ENCODE peak calls at places on chromosomes 5 and 9, in six cellular contexts. A is ovary, I is tibial nerve, Y is stomach, G is upper lobe of left lung, U is esophagus muscularis mucosa. H is an unnamed sample. For H3K4me1, the result is how much of the 10 kb centered on the place peaks cover.

GRCh38 chr5:80754900-80755299 is 100.1 kb upstream of the DHFR start:
- DNase-seq in A (no peak), I (peak), Y (no peak), G (no peak), U (no peak), H (no peak)

GRCh38 chr5:38468202-38468656 is 88.2 kb downstream of the LIFR start:
- DNase-seq in A (peak), I (peak), Y (no peak), G (no peak), U (peak), H (peak)

GRCh38 chr5:113367586-113367985 is 67.2 kb downstream of the TSSK1B start:
- DNase-seq in A (no peak), I (no peak), Y (no peak), G (no peak), U (no peak), H (no peak)

GRCh38 chr5:27814211-27814610 is 775.8 kb upstream of the CDH9 start:
- DNase-seq in A (no peak), I (no peak), Y (no peak), G (no peak), U (no peak), H (no peak)

GRCh38 chr5:76958976-76959767 is 6.3 kb downstream of the CRHBP start:
- DNase-seq in A (no peak), I (no peak), Y (no peak), G (no peak), U (no peak), H (no peak)

GRCh38 chr9:16106211-16106610 is 553.4 kb downstream of the CCDC171 start:
- DNase-seq in A (no peak), I (no peak), Y (no peak), G (no peak), U (peak), H (no peak)

GRCh38 chr9:126507318-126508109 is 106.2 kb upstream of the LMX1B start:
- DNase-seq in A (no peak), I (no peak), Y (no peak), G (no peak), U (no peak), H (peak)

GRCh38 chr9:38251036-38251335 is 141.5 kb upstream of the ALDH1B1 start:
- DNase-seq in A (no peak), I (no peak), Y (no peak), G (no peak), U (peak), H (no peak)

GRCh38 chr5:172459396-172460165 is 5.3 kb upstream of the SH3PXD2B start:
- DNase-seq in A (no peak), I (no peak), Y (no peak), G (no peak), U (no peak), H (no peak)

GRCh38 chr5:162593881-162594280 is 526.3 kb downstream of the GABRG2 start:
- DNase-seq in A (no peak), I (no peak), Y (no peak), G (no peak), U (no peak), H (no peak)

GRCh38 chr9:105359899-105360298 is 87.9 kb upstream of the FSD1L start:
- DNase-seq in A (no peak), I (no peak), Y (no peak), G (no peak), U (no peak), H (no peak)

GRCh38 chr5:124979174-124979573 is 232.7 kb upstream of the ZNF608 start:
- DNase-seq in A (no peak), I (no peak), Y (no peak), G (no peak), U (no peak), H (no peak)

GRCh38 chr5:127001621-127002296 is 28.6 kb downstream of the MARCHF3 start:
- DNase-seq in A (no peak), I (no peak), Y (no peak), G (no peak), U (no peak), H (no peak)

GRCh38 chr5:172059661-172060100 is 53.2 kb upstream of the FBXW11 start:
- DNase-seq in A (no peak), I (no peak), Y (no peak), G (no peak), U (no peak), H (no peak)

GRCh38 chr5:115961413-115962238 is 649 bp upstream of the LVRN start:
- DNase-seq in A (no peak), I (no peak), Y (no peak), G (peak), U (peak), H (no peak)

GRCh38 chr9:104872959-104873850 is 54.8 kb downstream of the ABCA1 start:
- DNase-seq in A (peak), I (peak), Y (no peak), G (no peak), U (peak), H (peak)

GRCh38 chr5:140966293-140967225 is at the start of gene PCDHAC2:
- DNase-seq in A (peak), I (no peak), Y (peak), G (peak), U (no peak), H (peak)

GRCh38 chr5:138180841-138181240 is 1.9 kb downstream of the KIF20A start:
- DNase-seq in A (no peak), I (no peak), Y (no peak), G (no peak), U (no peak), H (no peak)

GRCh38 chr9:2492161-2492560 is 129.4 kb upstream of the VLDLR start:
- DNase-seq in A (no peak), I (no peak), Y (no peak), G (no peak), U (no peak), H (no peak)

GRCh38 chr5:14105717-14106435 is 37.3 kb upstream of the TRIO start:
- DNase-seq in A (no peak), I (no peak), Y (no peak), G (no peak), U (no peak), H (no peak)

DNA sequence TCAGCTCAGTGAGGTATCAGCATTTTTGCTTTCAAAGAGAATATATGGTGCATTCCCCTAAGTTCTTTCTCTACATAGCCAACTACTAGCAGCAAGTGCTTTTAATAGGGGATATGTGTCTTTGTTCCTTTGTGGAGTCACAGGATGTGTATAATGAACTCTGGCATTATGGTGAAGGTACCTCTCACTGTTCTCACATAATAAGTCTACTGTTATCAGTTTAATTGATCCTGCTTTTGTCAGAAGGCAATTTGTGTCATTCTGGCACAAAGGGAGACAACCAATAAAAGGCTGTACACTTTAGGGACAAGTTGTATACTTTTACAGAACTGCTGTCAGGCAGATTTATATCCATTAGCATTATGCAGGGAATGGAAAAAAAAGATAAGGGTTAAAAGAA is 531.4 kb upstream of the RIOK2 start:
- DNase-seq in A (no peak), I (no peak), Y (no peak), G (no peak), U (no peak), H (no peak)
- TF ChIP-seq EP300 in A (no peak), I (no peak), Y (no peak), G (no peak), U (no peak), H (no peak)

DNA sequence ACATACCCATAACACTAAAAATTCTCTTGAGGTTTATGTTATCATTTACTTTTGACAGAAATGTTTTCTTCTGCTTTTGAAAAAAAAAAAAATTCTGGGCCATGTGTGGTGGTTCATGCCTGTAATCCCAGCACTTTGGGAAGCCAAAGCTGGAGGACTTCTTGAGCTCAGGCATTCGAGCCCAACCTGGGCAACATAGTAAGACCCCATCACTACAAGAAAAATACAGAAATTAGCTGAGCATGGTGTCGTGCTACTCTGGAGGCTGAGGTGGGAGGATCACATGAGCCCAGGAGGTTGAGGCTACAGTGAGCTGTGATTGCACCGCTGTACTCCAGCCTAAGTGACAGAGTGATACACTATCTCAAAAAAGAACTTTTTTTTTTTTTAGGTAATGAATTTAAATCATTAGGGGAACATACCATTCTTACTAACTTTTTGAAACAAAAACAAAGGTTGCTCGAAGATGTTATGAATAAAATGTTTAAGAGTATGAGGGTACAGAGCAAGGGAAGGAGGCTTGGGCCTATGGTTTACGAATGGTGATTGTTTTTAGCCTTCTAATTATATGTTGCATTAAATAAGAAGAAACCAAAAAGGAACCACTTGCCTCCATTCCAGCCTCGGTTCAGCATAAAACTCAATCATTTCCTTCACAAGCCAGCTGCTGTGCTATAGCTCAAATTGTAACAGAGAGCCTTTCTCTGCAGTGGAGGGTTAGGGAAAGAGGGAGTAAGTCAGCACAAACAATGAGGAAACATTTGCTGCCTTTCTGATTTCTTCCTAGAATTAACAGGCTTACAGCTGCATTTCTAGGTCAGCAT is 148.6 kb upstream of the DMRT1 start:
- DNase-seq in A (no peak), I (no peak), Y (no peak), G (no peak), U (peak), H (no peak)
- H3K4me3 ChIP-seq in A (peak), I (peak), Y (no peak), G (no peak), U (peak), H (no peak)

DNA sequence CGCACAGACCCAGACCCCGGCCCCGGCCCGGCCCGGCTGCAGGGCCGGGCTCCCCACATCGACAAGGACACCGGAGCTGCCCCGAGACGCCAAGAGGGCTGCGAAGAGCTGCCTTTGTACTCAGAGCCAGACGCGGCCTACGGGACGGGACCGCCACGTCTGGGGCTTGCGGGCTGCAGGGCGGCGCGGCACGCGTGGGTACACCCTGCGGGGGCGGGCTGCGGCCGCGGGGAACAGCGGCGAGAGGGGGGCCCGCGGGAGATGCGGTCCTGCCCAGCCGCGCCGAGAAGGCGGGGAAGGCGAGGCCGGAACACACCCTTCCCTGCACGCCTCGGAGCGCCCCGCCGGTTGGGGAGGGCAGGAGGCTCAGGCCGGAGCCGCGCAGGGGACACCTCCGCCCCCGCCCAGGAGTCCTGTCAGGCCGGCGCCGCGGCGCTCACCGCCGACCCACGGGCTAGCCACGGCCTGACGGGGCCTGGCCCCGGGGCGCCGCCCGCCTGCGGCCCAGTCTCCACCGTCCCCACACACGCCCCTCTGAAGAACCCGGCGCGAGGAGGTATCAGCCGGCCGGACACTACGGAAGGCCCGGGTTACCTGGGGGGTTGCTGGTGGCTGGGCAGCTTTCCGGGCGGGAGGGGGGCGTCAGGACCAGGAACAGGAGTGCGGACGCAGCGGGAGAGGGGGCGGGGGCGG is 478 bp downstream of the RAB14 start:
- DNase-seq in A (peak), I (no peak), Y (peak), G (peak), U (no peak), H (peak)
- H3K4me1 ChIP-seq in A (under half), I (under half), Y (half or more), G (under half), U (half or more), H (under half)

GRCh38 chr9:93231121-93231694 is 47.3 kb downstream of the WNK2 start:
- DNase-seq in A (no peak), I (no peak), Y (peak), G (peak), U (no peak), H (no peak)
- TF ChIP-seq EP300 in A (no peak), I (no peak), Y (no peak), G (no peak), U (no peak), H (no peak)

DNA sequence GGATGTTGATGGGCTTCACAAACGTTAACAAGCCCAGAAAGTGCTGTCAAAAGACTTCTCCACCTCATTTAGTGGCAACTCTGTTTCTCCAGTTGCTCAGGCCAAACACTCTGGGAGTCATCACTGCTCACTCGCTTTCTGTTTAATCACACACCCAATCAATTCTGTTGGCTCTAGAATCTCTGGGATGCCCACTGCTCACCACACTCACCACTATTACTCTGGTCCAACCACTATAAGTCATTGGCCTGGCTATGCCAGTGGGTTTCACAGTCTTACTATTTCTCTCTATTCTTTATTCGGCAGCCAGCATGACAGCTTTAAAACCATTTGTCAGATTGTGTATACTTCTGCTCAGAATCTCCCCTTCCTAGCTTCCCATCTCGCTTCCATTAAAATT is 163.6 kb downstream of the KDM4C start:
- DNase-seq in A (no peak), I (no peak), Y (no peak), G (no peak), U (no peak), H (no peak)
- H3K4me3 ChIP-seq in A (no peak), I (no peak), Y (no peak), G (no peak), U (no peak), H (no peak)

GRCh38 chr9:35612843-35613242 is 5.4 kb downstream of the CD72 start:
- DNase-seq in A (no peak), I (no peak), Y (no peak), G (no peak), U (no peak), H (no peak)
- H3K4me1 ChIP-seq in A (under half), I (under half), Y (under half), G (under half), U (under half), H (under half)

GRCh38 chr9:118651511-118651910 is 717.7 kb downstream of the BRINP1 start:
- DNase-seq in A (no peak), I (no peak), Y (no peak), G (no peak), U (no peak), H (no peak)
- TF ChIP-seq EP300 in A (no peak), I (no peak), Y (no peak), G (no peak), U (no peak), H (no peak)

DNA sequence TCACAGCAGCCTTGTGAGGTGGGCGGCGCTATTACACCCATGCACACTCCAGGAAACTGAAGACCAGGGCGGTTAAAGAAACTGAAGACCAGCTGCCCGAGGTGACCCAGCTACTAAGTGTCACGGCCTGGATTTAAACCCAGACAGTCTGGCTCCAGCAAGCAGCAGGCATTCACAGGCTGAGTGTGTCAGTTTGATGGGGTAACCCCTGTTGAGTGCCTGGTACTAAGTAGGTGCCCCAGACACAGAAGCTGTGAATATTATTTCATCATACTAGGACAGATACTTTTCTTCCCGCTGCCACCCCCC is 7.3 kb downstream of the ENG start:
- DNase-seq in A (peak), I (no peak), Y (no peak), G (no peak), U (no peak), H (no peak)
- H3K4me3 ChIP-seq in A (no peak), I (no peak), Y (no peak), G (no peak), U (no peak), H (no peak)